ENCODE peak calls at places on chromosomes 12 and 14, in nine cellular contexts. One of them, this sample, is unnamed.

GRCh38 chr12:78209851-78210493 is 379.3 kb downstream of the NAV3 start:
- DNase-seq in H9: no peak
- DNase-seq in mammary epithelial cell: no peak
- DNase-seq in HTR-8/SVneo: no peak
- DNase-seq in NCI-H1105: peak
- DNase-seq in B cell: no peak
- DNase-seq in stimulated activated CD4-positive, alpha-beta T cell treated with anti-CD3 and anti-CD28 coated beads, Interleukin-4, amount 100 ng/mL, for 24 hours: no peak
- DNase-seq in left kidney: peak
- DNase-seq in vagina: no peak
- DNase-seq in this sample: no peak

GRCh38 chr14:79404874-79405273 is 806.4 kb downstream of the DIO2 start:
- DNase-seq in HTR-8/SVneo: no peak
- DNase-seq in stimulated activated CD4-positive, alpha-beta T cell treated with anti-CD3 and anti-CD28 coated beads, Interleukin-4, amount 100 ng/mL, for 24 hours: no peak
- DNase-seq in mammary epithelial cell: no peak
- DNase-seq in left kidney: peak
- DNase-seq in vagina: no peak
- DNase-seq in NCI-H1105: peak
- DNase-seq in H9: no peak
- DNase-seq in B cell: no peak
- DNase-seq in this sample: no peak

GRCh38 chr14:68612049-68612448 is 180.8 kb downstream of the ZFP36L1 start:
- DNase-seq in vagina: no peak
- DNase-seq in B cell: no peak
- DNase-seq in stimulated activated CD4-positive, alpha-beta T cell treated with anti-CD3 and anti-CD28 coated beads, Interleukin-4, amount 100 ng/mL, for 24 hours: no peak
- DNase-seq in HTR-8/SVneo: no peak
- DNase-seq in NCI-H1105: no peak
- DNase-seq in mammary epithelial cell: no peak
- DNase-seq in left kidney: peak
- DNase-seq in H9: no peak
- DNase-seq in this sample: no peak

GRCh38 chr14:89773644-89774316 is 180.8 kb downstream of the EFCAB11 start:
- DNase-seq in vagina: no peak
- DNase-seq in B cell: peak
- DNase-seq in mammary epithelial cell: no peak
- DNase-seq in NCI-H1105: no peak
- DNase-seq in left kidney: peak
- DNase-seq in H9: peak
- DNase-seq in HTR-8/SVneo: peak
- DNase-seq in stimulated activated CD4-positive, alpha-beta T cell treated with anti-CD3 and anti-CD28 coated beads, Interleukin-4, amount 100 ng/mL, for 24 hours: peak
- DNase-seq in this sample: no peak

GRCh38 chr14:88195676-88196075 is 127.4 kb downstream of the KCNK10 start:
- DNase-seq in mammary epithelial cell: no peak
- DNase-seq in B cell: no peak
- DNase-seq in NCI-H1105: no peak
- DNase-seq in stimulated activated CD4-positive, alpha-beta T cell treated with anti-CD3 and anti-CD28 coated beads, Interleukin-4, amount 100 ng/mL, for 24 hours: no peak
- DNase-seq in HTR-8/SVneo: no peak
- DNase-seq in H9: peak
- DNase-seq in vagina: no peak
- DNase-seq in left kidney: peak
- DNase-seq in this sample: no peak

GRCh38 chr14:29773990-29774389 is 153.7 kb downstream of the PRKD1 start:
- DNase-seq in B cell: no peak
- DNase-seq in HTR-8/SVneo: no peak
- DNase-seq in vagina: no peak
- DNase-seq in mammary epithelial cell: no peak
- DNase-seq in H9: no peak
- DNase-seq in NCI-H1105: no peak
- DNase-seq in left kidney: no peak
- DNase-seq in stimulated activated CD4-positive, alpha-beta T cell treated with anti-CD3 and anti-CD28 coated beads, Interleukin-4, amount 100 ng/mL, for 24 hours: no peak
- DNase-seq in this sample: no peak

GRCh38 chr12:131929530-131930456 is 717 bp downstream of the PUS1 start:
- DNase-seq in NCI-H1105: no peak
- DNase-seq in mammary epithelial cell: peak
- DNase-seq in B cell: peak
- DNase-seq in HTR-8/SVneo: no peak
- DNase-seq in H9: peak
- DNase-seq in vagina: no peak
- DNase-seq in stimulated activated CD4-positive, alpha-beta T cell treated with anti-CD3 and anti-CD28 coated beads, Interleukin-4, amount 100 ng/mL, for 24 hours: peak
- DNase-seq in left kidney: peak
- DNase-seq in this sample: no peak

GRCh38 chr12:8823565-8824300 is 1.3 kb downstream of the A2ML1 start:
- DNase-seq in HTR-8/SVneo: no peak
- DNase-seq in NCI-H1105: no peak
- DNase-seq in stimulated activated CD4-positive, alpha-beta T cell treated with anti-CD3 and anti-CD28 coated beads, Interleukin-4, amount 100 ng/mL, for 24 hours: no peak
- DNase-seq in mammary epithelial cell: no peak
- DNase-seq in H9: peak
- DNase-seq in left kidney: peak
- DNase-seq in B cell: peak
- DNase-seq in vagina: peak
- DNase-seq in this sample: no peak

GRCh38 chr12:42213954-42214426 is 24.1 kb downstream of the YAF2 start:
- DNase-seq in mammary epithelial cell: no peak
- DNase-seq in NCI-H1105: peak
- DNase-seq in B cell: no peak
- DNase-seq in HTR-8/SVneo: no peak
- DNase-seq in left kidney: no peak
- DNase-seq in H9: no peak
- DNase-seq in vagina: no peak
- DNase-seq in stimulated activated CD4-positive, alpha-beta T cell treated with anti-CD3 and anti-CD28 coated beads, Interleukin-4, amount 100 ng/mL, for 24 hours: no peak
- DNase-seq in this sample: no peak

GRCh38 chr12:48910196-48910595 is 15.1 kb downstream of the FKBP11 start:
- DNase-seq in H9: no peak
- DNase-seq in NCI-H1105: no peak
- DNase-seq in left kidney: no peak
- DNase-seq in B cell: no peak
- DNase-seq in HTR-8/SVneo: no peak
- DNase-seq in stimulated activated CD4-positive, alpha-beta T cell treated with anti-CD3 and anti-CD28 coated beads, Interleukin-4, amount 100 ng/mL, for 24 hours: no peak
- DNase-seq in mammary epithelial cell: no peak
- DNase-seq in vagina: no peak
- DNase-seq in this sample: no peak

GRCh38 chr12:99020871-99021270 is 375.8 kb downstream of the APAF1 start:
- DNase-seq in mammary epithelial cell: peak
- DNase-seq in left kidney: no peak
- DNase-seq in HTR-8/SVneo: no peak
- DNase-seq in NCI-H1105: no peak
- DNase-seq in B cell: no peak
- DNase-seq in H9: no peak
- DNase-seq in vagina: no peak
- DNase-seq in stimulated activated CD4-positive, alpha-beta T cell treated with anti-CD3 and anti-CD28 coated beads, Interleukin-4, amount 100 ng/mL, for 24 hours: no peak
- DNase-seq in this sample: no peak

GRCh38 chr12:31369712-31370521 is 44.0 kb upstream of the SINHCAF start:
- DNase-seq in vagina: no peak
- DNase-seq in mammary epithelial cell: no peak
- DNase-seq in NCI-H1105: no peak
- DNase-seq in left kidney: peak
- DNase-seq in HTR-8/SVneo: no peak
- DNase-seq in stimulated activated CD4-positive, alpha-beta T cell treated with anti-CD3 and anti-CD28 coated beads, Interleukin-4, amount 100 ng/mL, for 24 hours: no peak
- DNase-seq in B cell: no peak
- DNase-seq in H9: peak
- DNase-seq in this sample: no peak

GRCh38 chr12:29889737-29890136 is 106.0 kb upstream of the TMTC1 start:
- DNase-seq in left kidney: peak
- DNase-seq in stimulated activated CD4-positive, alpha-beta T cell treated with anti-CD3 and anti-CD28 coated beads, Interleukin-4, amount 100 ng/mL, for 24 hours: peak
- DNase-seq in vagina: no peak
- DNase-seq in mammary epithelial cell: peak
- DNase-seq in B cell: no peak
- DNase-seq in NCI-H1105: peak
- DNase-seq in H9: peak
- DNase-seq in HTR-8/SVneo: no peak
- DNase-seq in this sample: no peak

GRCh38 chr12:131357920-131358319 is 353.0 kb upstream of the SFSWAP start:
- DNase-seq in HTR-8/SVneo: no peak
- DNase-seq in left kidney: no peak
- DNase-seq in stimulated activated CD4-positive, alpha-beta T cell treated with anti-CD3 and anti-CD28 coated beads, Interleukin-4, amount 100 ng/mL, for 24 hours: no peak
- DNase-seq in H9: no peak
- DNase-seq in NCI-H1105: no peak
- DNase-seq in B cell: no peak
- DNase-seq in vagina: no peak
- DNase-seq in mammary epithelial cell: no peak
- DNase-seq in this sample: no peak

GRCh38 chr14:50658203-50658602 is 9.9 kb downstream of the SAV1 start:
- DNase-seq in B cell: no peak
- DNase-seq in left kidney: peak
- DNase-seq in mammary epithelial cell: no peak
- DNase-seq in HTR-8/SVneo: no peak
- DNase-seq in NCI-H1105: no peak
- DNase-seq in H9: no peak
- DNase-seq in vagina: no peak
- DNase-seq in stimulated activated CD4-positive, alpha-beta T cell treated with anti-CD3 and anti-CD28 coated beads, Interleukin-4, amount 100 ng/mL, for 24 hours: no peak
- DNase-seq in this sample: no peak

GRCh38 chr12:122560138-122560537 is 33.1 kb downstream of the KNTC1 start:
- DNase-seq in B cell: no peak
- DNase-seq in left kidney: no peak
- DNase-seq in HTR-8/SVneo: no peak
- DNase-seq in vagina: no peak
- DNase-seq in H9: no peak
- DNase-seq in mammary epithelial cell: no peak
- DNase-seq in NCI-H1105: no peak
- DNase-seq in stimulated activated CD4-positive, alpha-beta T cell treated with anti-CD3 and anti-CD28 coated beads, Interleukin-4, amount 100 ng/mL, for 24 hours: no peak
- DNase-seq in this sample: no peak

GRCh38 chr12:103673487-103673886 is 86.4 kb downstream of the STAB2 start:
- DNase-seq in B cell: no peak
- DNase-seq in HTR-8/SVneo: no peak
- DNase-seq in stimulated activated CD4-positive, alpha-beta T cell treated with anti-CD3 and anti-CD28 coated beads, Interleukin-4, amount 100 ng/mL, for 24 hours: no peak
- DNase-seq in vagina: no peak
- DNase-seq in mammary epithelial cell: no peak
- DNase-seq in H9: no peak
- DNase-seq in NCI-H1105: no peak
- DNase-seq in left kidney: no peak
- DNase-seq in this sample: no peak

GRCh38 chr14:23160924-23161522 is 22.4 kb downstream of the SLC7A8 start:
- DNase-seq in stimulated activated CD4-positive, alpha-beta T cell treated with anti-CD3 and anti-CD28 coated beads, Interleukin-4, amount 100 ng/mL, for 24 hours: no peak
- DNase-seq in HTR-8/SVneo: peak
- DNase-seq in H9: peak
- DNase-seq in vagina: no peak
- DNase-seq in left kidney: peak
- DNase-seq in NCI-H1105: no peak
- DNase-seq in mammary epithelial cell: peak
- DNase-seq in B cell: no peak
- DNase-seq in this sample: no peak

GRCh38 chr12:27537855-27538675 is 14.1 kb downstream of the PPFIBP1 start:
- DNase-seq in mammary epithelial cell: no peak
- DNase-seq in NCI-H1105: no peak
- DNase-seq in vagina: no peak
- DNase-seq in HTR-8/SVneo: no peak
- DNase-seq in stimulated activated CD4-positive, alpha-beta T cell treated with anti-CD3 and anti-CD28 coated beads, Interleukin-4, amount 100 ng/mL, for 24 hours: no peak
- DNase-seq in left kidney: no peak
- DNase-seq in H9: no peak
- DNase-seq in B cell: no peak
- DNase-seq in this sample: no peak

GRCh38 chr12:29216797-29217583 is 67.9 kb downstream of the FAR2 start:
- DNase-seq in mammary epithelial cell: no peak
- DNase-seq in H9: no peak
- DNase-seq in HTR-8/SVneo: no peak
- DNase-seq in B cell: no peak
- DNase-seq in vagina: no peak
- DNase-seq in NCI-H1105: no peak
- DNase-seq in left kidney: peak
- DNase-seq in stimulated activated CD4-positive, alpha-beta T cell treated with anti-CD3 and anti-CD28 coated beads, Interleukin-4, amount 100 ng/mL, for 24 hours: no peak
- DNase-seq in this sample: no peak

GRCh38 chr12:88893801-88894200 is 313.5 kb upstream of the KITLG start:
- DNase-seq in vagina: no peak
- DNase-seq in B cell: no peak
- DNase-seq in left kidney: no peak
- DNase-seq in mammary epithelial cell: no peak
- DNase-seq in stimulated activated CD4-positive, alpha-beta T cell treated with anti-CD3 and anti-CD28 coated beads, Interleukin-4, amount 100 ng/mL, for 24 hours: no peak
- DNase-seq in H9: no peak
- DNase-seq in HTR-8/SVneo: no peak
- DNase-seq in NCI-H1105: no peak
- DNase-seq in this sample: no peak

GRCh38 chr12:2856051-2856450 is 788 bp downstream of the TEX52 start:
- DNase-seq in stimulated activated CD4-positive, alpha-beta T cell treated with anti-CD3 and anti-CD28 coated beads, Interleukin-4, amount 100 ng/mL, for 24 hours: no peak
- DNase-seq in NCI-H1105: no peak
- DNase-seq in B cell: no peak
- DNase-seq in H9: no peak
- DNase-seq in left kidney: no peak
- DNase-seq in mammary epithelial cell: no peak
- DNase-seq in HTR-8/SVneo: no peak
- DNase-seq in vagina: no peak
- DNase-seq in this sample: no peak

GRCh38 chr12:26939192-26939832 is 1.0 kb downstream of the FGFR1OP2 start:
- DNase-seq in NCI-H1105: no peak
- DNase-seq in mammary epithelial cell: peak
- DNase-seq in vagina: no peak
- DNase-seq in H9: no peak
- DNase-seq in left kidney: peak
- DNase-seq in stimulated activated CD4-positive, alpha-beta T cell treated with anti-CD3 and anti-CD28 coated beads, Interleukin-4, amount 100 ng/mL, for 24 hours: no peak
- DNase-seq in HTR-8/SVneo: no peak
- DNase-seq in B cell: peak
- DNase-seq in this sample: no peak

GRCh38 chr14:51828017-51828797 is 32.2 kb upstream of the GNG2 start:
- DNase-seq in NCI-H1105: no peak
- DNase-seq in B cell: peak
- DNase-seq in HTR-8/SVneo: peak
- DNase-seq in H9: no peak
- DNase-seq in mammary epithelial cell: peak
- DNase-seq in stimulated activated CD4-positive, alpha-beta T cell treated with anti-CD3 and anti-CD28 coated beads, Interleukin-4, amount 100 ng/mL, for 24 hours: peak
- DNase-seq in vagina: no peak
- DNase-seq in left kidney: no peak
- DNase-seq in this sample: no peak

GRCh38 chr12:25295361-25295760 is 44.6 kb upstream of the KRAS start:
- DNase-seq in vagina: no peak
- DNase-seq in NCI-H1105: no peak
- DNase-seq in B cell: no peak
- DNase-seq in left kidney: no peak
- DNase-seq in HTR-8/SVneo: no peak
- DNase-seq in mammary epithelial cell: no peak
- DNase-seq in stimulated activated CD4-positive, alpha-beta T cell treated with anti-CD3 and anti-CD28 coated beads, Interleukin-4, amount 100 ng/mL, for 24 hours: no peak
- DNase-seq in H9: no peak
- DNase-seq in this sample: no peak

GRCh38 chr14:38122241-38122640 is 85.5 kb upstream of the SSTR1 start:
- DNase-seq in mammary epithelial cell: no peak
- DNase-seq in left kidney: no peak
- DNase-seq in stimulated activated CD4-positive, alpha-beta T cell treated with anti-CD3 and anti-CD28 coated beads, Interleukin-4, amount 100 ng/mL, for 24 hours: no peak
- DNase-seq in NCI-H1105: no peak
- DNase-seq in H9: no peak
- DNase-seq in HTR-8/SVneo: no peak
- DNase-seq in B cell: no peak
- DNase-seq in vagina: no peak
- DNase-seq in this sample: no peak

GRCh38 chr14:95553141-95553540 is 18.3 kb downstream of the GLRX5 start:
- DNase-seq in left kidney: no peak
- DNase-seq in stimulated activated CD4-positive, alpha-beta T cell treated with anti-CD3 and anti-CD28 coated beads, Interleukin-4, amount 100 ng/mL, for 24 hours: no peak
- DNase-seq in NCI-H1105: no peak
- DNase-seq in H9: no peak
- DNase-seq in vagina: no peak
- DNase-seq in HTR-8/SVneo: no peak
- DNase-seq in B cell: no peak
- DNase-seq in mammary epithelial cell: no peak
- DNase-seq in this sample: no peak

GRCh38 chr14:82223276-82223675 is 689.6 kb upstream of the SEL1L start:
- DNase-seq in stimulated activated CD4-positive, alpha-beta T cell treated with anti-CD3 and anti-CD28 coated beads, Interleukin-4, amount 100 ng/mL, for 24 hours: no peak
- DNase-seq in vagina: no peak
- DNase-seq in mammary epithelial cell: no peak
- DNase-seq in B cell: no peak
- DNase-seq in left kidney: no peak
- DNase-seq in NCI-H1105: no peak
- DNase-seq in H9: no peak
- DNase-seq in HTR-8/SVneo: no peak
- DNase-seq in this sample: no peak

GRCh38 chr14:22386924-22387775 is 201.9 kb downstream of the DAD1 start:
- DNase-seq in vagina: peak
- DNase-seq in H9: peak
- DNase-seq in HTR-8/SVneo: peak
- DNase-seq in B cell: peak
- DNase-seq in stimulated activated CD4-positive, alpha-beta T cell treated with anti-CD3 and anti-CD28 coated beads, Interleukin-4, amount 100 ng/mL, for 24 hours: no peak
- DNase-seq in mammary epithelial cell: peak
- DNase-seq in left kidney: peak
- DNase-seq in NCI-H1105: peak
- DNase-seq in this sample: no peak

GRCh38 chr12:114729731-114730130 is 45.8 kb upstream of the TBX3 start:
- DNase-seq in H9: no peak
- DNase-seq in mammary epithelial cell: peak
- DNase-seq in NCI-H1105: no peak
- DNase-seq in stimulated activated CD4-positive, alpha-beta T cell treated with anti-CD3 and anti-CD28 coated beads, Interleukin-4, amount 100 ng/mL, for 24 hours: no peak
- DNase-seq in B cell: no peak
- DNase-seq in vagina: no peak
- DNase-seq in HTR-8/SVneo: no peak
- DNase-seq in left kidney: no peak
- DNase-seq in this sample: no peak

GRCh38 chr12:91140660-91141045 is 29.4 kb upstream of the LUM start:
- DNase-seq in NCI-H1105: no peak
- DNase-seq in H9: no peak
- DNase-seq in stimulated activated CD4-positive, alpha-beta T cell treated with anti-CD3 and anti-CD28 coated beads, Interleukin-4, amount 100 ng/mL, for 24 hours: no peak
- DNase-seq in mammary epithelial cell: no peak
- DNase-seq in HTR-8/SVneo: no peak
- DNase-seq in B cell: no peak
- DNase-seq in vagina: no peak
- DNase-seq in left kidney: no peak
- DNase-seq in this sample: no peak

This sample was measured in mesenteric fat pad.